ENCODE peak calls at places on chromosomes 5 and 9, in five cellular contexts. M is transverse colon, G is mucosa of descending colon, F is left ventricle myocardium inferior, X is HCT116. T is an unnamed sample.

GRCh38 chr9:136676920-136677686 is 10.2 kb downstream of the AGPAT2 start:
- DNase-seq in M (no peak), G (no peak), F (no peak), X (no peak), T (no peak)

GRCh38 chr9:88826181-88826580 is 165.1 kb upstream of the S1PR3 start:
- DNase-seq in M (no peak), G (no peak), F (no peak), X (no peak), T (no peak)

GRCh38 chr5:149141957-149142851 is 911 bp downstream of the ABLIM3 start:
- DNase-seq in M (no peak), G (no peak), F (peak; percentile 36), X (no peak), T (no peak)

GRCh38 chr5:13510616-13511015 is 433.9 kb downstream of the DNAH5 start:
- DNase-seq in M (no peak), G (no peak), F (no peak), X (no peak), T (no peak)

GRCh38 chr5:75933489-75933888 is 149.7 kb upstream of the SV2C start:
- DNase-seq in M (peak; percentile 14), G (no peak), F (no peak), X (no peak), T (no peak)

GRCh38 chr5:59562756-59563389 is 330.7 kb downstream of the PDE4D start:
- DNase-seq in M (peak; percentile 24), G (peak; percentile 61), F (no peak), X (no peak), T (no peak)

GRCh38 chr9:16482764-16483163 is 387.7 kb downstream of the BNC2 start:
- DNase-seq in M (no peak), G (no peak), F (no peak), X (no peak), T (no peak)

GRCh38 chr9:82721596-82721995 is 341.3 kb downstream of the RASEF start:
- DNase-seq in M (no peak), G (no peak), F (no peak), X (no peak), T (no peak)

GRCh38 chr9:93903886-93904648 is 51.1 kb downstream of the BARX1 start:
- DNase-seq in M (no peak), G (peak; percentile 14), F (no peak), X (no peak), T (no peak)

GRCh38 chr9:127980706-127981558 is at the start of gene EEIG1:
- DNase-seq in M (peak; percentile 98), G (peak; percentile 97), F (peak; percentile 97), X (peak; percentile 61), T (peak; percentile 98)

GRCh38 chr5:138721979-138722378 is 31.2 kb upstream of the CTNNA1 start:
- DNase-seq in M (no peak), G (no peak), F (no peak), X (no peak), T (no peak)

DNA sequence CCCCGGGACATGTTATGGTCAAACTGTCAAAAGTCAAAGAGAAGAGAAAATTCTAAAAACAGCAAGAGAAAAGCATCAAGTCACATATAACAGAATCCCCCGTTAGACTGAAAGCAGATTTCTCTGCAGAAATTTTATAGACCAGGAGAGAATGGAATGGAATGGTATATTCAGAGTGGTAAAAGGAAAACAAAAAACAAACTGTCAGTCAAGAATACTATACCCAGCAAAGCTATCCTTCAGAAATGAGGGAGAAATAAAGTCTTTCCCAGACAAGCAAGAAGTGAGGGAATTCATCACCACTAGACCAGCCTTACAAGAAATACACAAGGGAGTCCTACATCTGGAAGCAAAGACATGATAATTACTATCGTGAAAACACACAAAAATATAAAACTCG is 208.0 kb downstream of the CACNA1B start:
- DNase-seq in M (no peak), G (no peak), F (no peak), X (no peak), T (no peak)
- H3K9me3 ChIP-seq in M (peaks cover 15% of the 10 kb centered on the region), G (peaks cover 13% of the 10 kb centered on the region), F (peaks cover 31% of the 10 kb centered on the region), X (peaks cover 4% of the 10 kb centered on the region), T (peaks cover 23% of the 10 kb centered on the region)

GRCh38 chr9:4810565-4810964 is 17.8 kb downstream of the RCL1 start:
- DNase-seq in M (no peak), G (no peak), F (no peak), X (no peak), T (no peak)
- H3K9me3 ChIP-seq in M (peaks cover 5% of the 10 kb centered on the region), G (peaks cover 10% of the 10 kb centered on the region), F (peaks cover 28% of the 10 kb centered on the region), X (no peaks in the 10 kb centered on the region), T (peaks cover 30% of the 10 kb centered on the region)

GRCh38 chr5:180849827-180850226 is 11.2 kb downstream of the ZFP62 start:
- DNase-seq in M (no peak), G (no peak), F (no peak), X (no peak), T (no peak)
- H3K9me3 ChIP-seq in M (peaks cover 11% of the 10 kb centered on the region), G (peaks cover 38% of the 10 kb centered on the region), F (peaks cover 11% of the 10 kb centered on the region), X (peaks cover 35% of the 10 kb centered on the region), T (no peaks in the 10 kb centered on the region)

GRCh38 chr5:10372726-10373709 is 19.5 kb downstream of the MARCHF6 start:
- DNase-seq in M (no peak), G (no peak), F (no peak), X (no peak), T (no peak)
- H3K9me3 ChIP-seq in M (no peaks in the 10 kb centered on the region), G (no peaks in the 10 kb centered on the region), F (no peaks in the 10 kb centered on the region), X (no peaks in the 10 kb centered on the region), T (no peaks in the 10 kb centered on the region)

GRCh38 chr5:10550222-10550995 is 13.5 kb upstream of the ANKRD33B start:
- DNase-seq in M (no peak), G (no peak), F (no peak), X (no peak), T (no peak)
- H3K9me3 ChIP-seq in M (no peaks in the 10 kb centered on the region), G (no peaks in the 10 kb centered on the region), F (no peaks in the 10 kb centered on the region), X (peaks cover 11% of the 10 kb centered on the region), T (no peaks in the 10 kb centered on the region)

GRCh38 chr5:1431896-1432295 is 13.3 kb downstream of the SLC6A3 start:
- DNase-seq in M (no peak), G (peak; percentile 18), F (no peak), X (no peak), T (no peak)
- H3K9me3 ChIP-seq in M (peaks cover 14% of the 10 kb centered on the region), G (peaks cover 23% of the 10 kb centered on the region), F (peaks cover 36% of the 10 kb centered on the region), X (peaks cover 23% of the 10 kb centered on the region), T (no peaks in the 10 kb centered on the region)

DNA sequence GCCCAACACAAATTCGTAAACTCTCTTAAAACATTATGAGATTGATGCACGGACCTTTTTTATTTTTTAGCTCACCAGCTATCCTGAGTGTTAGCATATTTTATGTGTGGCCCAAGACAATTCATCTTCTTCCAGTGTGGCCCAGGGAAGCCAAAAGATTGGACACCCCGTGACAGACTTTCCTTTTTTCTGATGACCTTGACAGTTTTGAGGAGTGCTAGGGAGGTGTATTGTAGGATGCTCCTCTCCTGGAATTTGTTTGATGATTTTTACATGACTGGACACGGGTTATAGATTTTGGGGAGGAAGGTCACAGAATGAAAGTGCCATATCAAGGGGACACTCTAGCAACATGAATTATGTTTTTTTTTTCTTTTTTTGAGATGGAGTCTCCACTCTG is 69.3 kb upstream of the FANCC start:
- DNase-seq in M (no peak), G (no peak), F (no peak), X (no peak), T (no peak)
- H3K9me3 ChIP-seq in M (no peaks in the 10 kb centered on the region), G (no peaks in the 10 kb centered on the region), F (no peaks in the 10 kb centered on the region), X (no peaks in the 10 kb centered on the region), T (no peaks in the 10 kb centered on the region)

GRCh38 chr5:127793879-127794278 is 90.7 kb downstream of the CCDC192 start:
- DNase-seq in M (no peak), G (no peak), F (no peak), X (no peak), T (no peak)
- H3K9me3 ChIP-seq in M (peaks cover 12% of the 10 kb centered on the region), G (peaks cover 16% of the 10 kb centered on the region), F (peaks cover 23% of the 10 kb centered on the region), X (no peaks in the 10 kb centered on the region), T (peaks cover 26% of the 10 kb centered on the region)